ENCODE peak calls at places on chromosomes 12 and 14, in four cellular contexts. N is heart left ventricle, H is OCI-LY7, B is adrenal gland. U is an unnamed sample.

GRCh38 chr12:98767248-98767647 is 122.2 kb downstream of the APAF1 start:
- DNase-seq in H (no peak), B (no peak), N (no peak), U (no peak)

GRCh38 chr12:64110864-64111263 is 111.2 kb downstream of the KICS2 start:
- DNase-seq in N (no peak), H (no peak), B (no peak), U (no peak)

GRCh38 chr14:91143862-91144261 is 30.0 kb downstream of the DGLUCY start:
- DNase-seq in N (no peak), B (no peak), H (no peak), U (peak; percentile 72)

GRCh38 chr12:51341259-51342007 is 5.0 kb downstream of the CELA1 start:
- DNase-seq in B (peak; percentile 73), H (peak; percentile 78), N (peak; percentile 44), U (peak; percentile 67)

GRCh38 chr14:86852530-86852929 is 1140.5 kb downstream of the GALC start:
- DNase-seq in B (no peak), H (no peak), N (no peak), U (no peak)

GRCh38 chr14:58805057-58805456 is 167.3 kb downstream of the DACT1 start:
- DNase-seq in B (peak; percentile 59), H (no peak), N (no peak), U (no peak)

GRCh38 chr12:18888062-18888461 is 150.1 kb downstream of the CAPZA3 start:
- DNase-seq in N (peak; percentile 33), H (no peak), B (no peak), U (no peak)

GRCh38 chr12:27257104-27257848 is 13.2 kb downstream of the STK38L start:
- DNase-seq in N (no peak), H (no peak), B (no peak), U (no peak)

GRCh38 chr14:67343601-67344230 is 15.9 kb downstream of the ATP6V1D start:
- DNase-seq in H (no peak), B (no peak), N (no peak), U (no peak)

DNA sequence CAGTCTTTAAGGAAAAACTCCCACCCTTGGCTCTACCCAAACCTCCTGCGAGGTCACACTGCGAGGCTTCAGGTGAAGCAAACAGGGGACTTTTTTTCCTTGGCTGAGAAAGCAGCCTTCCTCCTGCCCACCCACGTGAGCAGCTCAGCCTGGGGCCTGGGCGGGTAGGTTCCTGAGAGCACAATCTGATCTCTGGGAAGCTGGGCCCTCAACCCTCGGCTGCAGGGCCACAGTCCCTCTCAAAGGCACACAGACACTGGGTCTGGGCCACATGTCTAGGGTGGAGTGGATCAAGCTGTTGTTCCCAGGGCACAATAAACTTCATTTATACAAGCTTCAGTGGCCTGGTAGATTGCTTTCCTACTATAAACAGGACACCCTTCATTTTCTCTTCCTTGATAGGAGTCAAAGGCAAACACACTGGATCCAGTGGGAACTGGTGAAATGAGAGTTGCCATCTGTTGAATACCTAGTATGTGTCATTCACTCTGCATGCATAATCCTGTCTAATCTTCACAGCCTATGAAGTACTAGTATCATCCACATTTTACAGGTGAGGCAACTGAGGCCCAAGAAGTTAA is 41.3 kb upstream of the PNMA1 start:
- DNase-seq in H (peak; percentile 24), B (peak; percentile 27), N (no peak), U (peak; percentile 86)
- H3K4me1 ChIP-seq in H (peaks cover 77% of the 10 kb centered on the region), B (peaks cover 70% of the 10 kb centered on the region), N (peaks cover 87% of the 10 kb centered on the region), U (peaks cover 87% of the 10 kb centered on the region)

GRCh38 chr12:52394836-52395405 is 9.5 kb upstream of the KRT84 start:
- DNase-seq in H (no peak), N (no peak), B (no peak), U (no peak)

GRCh38 chr12:52396656-52397055 is 9.5 kb downstream of the KRT82 start:
- DNase-seq in B (no peak), H (no peak), N (no peak), U (no peak)

GRCh38 chr12:52392465-52393007 is 7.1 kb upstream of the KRT84 start:
- DNase-seq in H (no peak), N (no peak), B (no peak), U (no peak)

GRCh38 chr12:52398176-52398575 is 8.0 kb downstream of the KRT82 start:
- DNase-seq in N (no peak), B (no peak), H (no peak), U (no peak)

DNA sequence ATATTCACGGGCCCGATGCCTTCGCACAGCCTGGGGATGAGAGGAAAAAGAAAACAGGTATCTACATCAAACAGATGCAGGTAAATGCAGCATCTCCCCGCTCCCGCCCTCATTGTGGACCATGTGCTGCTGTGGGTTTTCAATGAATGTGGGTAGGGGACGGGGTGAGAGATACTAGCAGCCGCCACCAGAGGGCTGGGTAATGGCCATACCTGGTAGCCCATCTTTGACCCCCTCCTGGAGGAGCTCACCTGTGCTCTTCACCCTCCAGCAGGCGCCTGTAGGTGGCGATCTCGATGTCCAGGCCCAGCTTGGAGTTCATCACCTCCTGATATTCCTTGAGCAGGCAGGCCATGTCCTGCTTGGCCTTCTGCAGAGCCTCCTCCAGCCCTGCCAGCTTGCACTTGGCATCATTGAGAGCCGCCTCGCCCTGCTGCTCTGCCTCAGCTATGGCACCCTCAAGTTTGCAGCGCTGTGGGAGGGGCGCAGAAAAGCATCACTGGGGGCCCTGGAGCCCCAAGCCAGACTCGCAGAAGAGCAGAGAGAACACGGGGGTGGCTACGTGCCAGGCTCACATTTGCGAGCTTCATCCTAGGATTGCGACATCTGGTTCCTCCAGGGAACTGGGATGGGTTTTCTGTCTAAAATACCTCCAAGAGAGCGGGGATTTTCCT is 10.2 kb downstream of the KRT82 start:
- DNase-seq in B (no peak), H (peak; percentile 33), N (no peak), U (no peak)
- TF ChIP-seq CTCF in B (no peak), H (peak; percentile 74), N (no peak), U (peak; percentile 24)

DNA sequence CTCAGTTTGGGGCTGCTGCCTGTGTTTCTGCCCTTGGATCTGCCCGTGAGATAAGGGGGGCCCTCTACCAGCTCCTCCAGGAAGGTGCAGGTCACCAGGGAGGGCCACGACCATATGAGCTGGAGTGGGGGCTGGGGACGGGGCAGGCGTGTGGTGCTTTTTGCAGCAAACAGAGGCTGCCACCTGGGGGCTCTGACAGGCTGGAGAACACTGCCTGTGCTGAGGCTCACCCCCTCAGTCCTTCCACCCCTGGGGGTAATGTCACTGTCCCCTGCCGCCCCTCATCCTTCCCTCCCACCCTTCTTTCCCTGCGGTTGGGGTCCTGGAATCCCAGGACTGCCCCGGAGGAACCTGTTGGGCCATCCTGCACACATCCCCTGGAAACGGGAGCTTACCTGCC is 3.2 kb downstream of the PLD4 start:
- DNase-seq in B (no peak), N (no peak), H (peak; percentile 59), U (no peak)
- H3K4me3 ChIP-seq in B (no peak overlapping the region), N (no peak overlapping the region), H (no peak overlapping the region), U (no peak overlapping the region)

GRCh38 chr14:69280746-69281291 is 20.9 kb downstream of the GALNT16 start:
- DNase-seq in N (no peak), B (no peak), H (no peak), U (no peak)

GRCh38 chr14:69274321-69274720 is 14.4 kb downstream of the GALNT16 start:
- DNase-seq in N (peak; percentile 40), H (no peak), B (no peak), U (no peak)

GRCh38 chr14:69270097-69270496 is 10.1 kb downstream of the GALNT16 start:
- DNase-seq in H (no peak), N (no peak), B (no peak), U (no peak)

GRCh38 chr14:69270795-69271708 is 11.1 kb downstream of the GALNT16 start:
- DNase-seq in H (no peak), N (peak; percentile 33), B (no peak), U (no peak)

GRCh38 chr14:69275331-69275730 is 15.4 kb downstream of the GALNT16 start:
- DNase-seq in B (no peak), H (no peak), N (no peak), U (no peak)
- H3K4me1 ChIP-seq in B (no peaks in the 10 kb centered on the region), H (no peaks in the 10 kb centered on the region), N (peaks cover 6% of the 10 kb centered on the region), U (no peaks in the 10 kb centered on the region)

GRCh38 chr12:54358945-54359761 is 5.1 kb downstream of the GPR84 start:
- DNase-seq in B (peak; percentile 96), H (peak; percentile 99), N (peak; percentile 97), U (peak; percentile 98)

GRCh38 chr12:54356228-54356627 is 8.1 kb downstream of the GPR84 start:
- DNase-seq in N (no peak), B (no peak), H (no peak), U (no peak)

GRCh38 chr12:54358620-54358944 is 5.7 kb downstream of the GPR84 start:
- DNase-seq in B (no peak), H (no peak), N (no peak), U (no peak)

GRCh38 chr12:54356951-54357356 is 7.3 kb downstream of the GPR84 start:
- DNase-seq in B (no peak), N (no peak), H (no peak), U (no peak)

GRCh38 chr12:54357802-54358619 is 6.3 kb downstream of the GPR84 start:
- DNase-seq in H (peak; percentile 64), N (no peak), B (no peak), U (no peak)
- TF ChIP-seq CTCF in H (peak; percentile 32), N (no peak), B (no peak), U (no peak)

DNA sequence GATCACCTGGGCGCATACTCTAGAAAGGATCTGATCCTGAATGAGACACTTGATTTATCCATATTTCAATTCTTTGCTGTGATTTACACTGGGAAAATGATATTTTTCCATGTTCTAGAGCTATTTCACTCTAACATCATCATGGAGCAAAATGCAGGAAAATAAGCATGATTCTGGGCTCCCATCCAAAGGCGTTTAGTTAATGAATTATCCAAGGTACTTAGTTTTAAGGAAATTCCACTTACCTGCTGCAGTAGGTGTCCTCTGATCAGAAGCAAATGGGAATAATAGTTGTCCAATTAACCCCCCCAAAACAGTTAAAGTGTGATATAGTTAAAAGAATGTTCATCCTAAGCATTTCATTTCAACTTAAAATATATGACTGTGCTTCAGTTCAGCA is 204.6 kb upstream of the PRKD1 start:
- DNase-seq in H (no peak), N (no peak), B (no peak), U (no peak)
- H3K4me3 ChIP-seq in H (no peak overlapping the region), N (no peak overlapping the region), B (no peak overlapping the region), U (no peak overlapping the region)